ENCODE peak calls at places on chromosomes 6 and 20, in five cellular contexts. One of them, this sample, is unnamed.

GRCh38 chr20:36573798-36574277 is 441 bp downstream of the TGIF2 start:
- DNase-seq in RPMI8226: peak; percentile 31
- DNase-seq in left lung: peak; percentile 58
- DNase-seq in aorta: peak; percentile 83
- DNase-seq in K562: peak; percentile 66
- DNase-seq in this sample: no peak

GRCh38 chr6:153032255-153032882 is 29.9 kb upstream of the MTRF1L start:
- DNase-seq in K562: no peak
- DNase-seq in aorta: no peak
- DNase-seq in RPMI8226: peak; percentile 9
- DNase-seq in left lung: no peak
- DNase-seq in this sample: no peak

GRCh38 chr20:10369723-10370090 is 64.3 kb downstream of the MKKS start:
- DNase-seq in K562: no peak
- DNase-seq in aorta: no peak
- DNase-seq in left lung: no peak
- DNase-seq in RPMI8226: peak; percentile 6
- DNase-seq in this sample: no peak

GRCh38 chr20:51750037-51750769 is 18.0 kb downstream of the ATP9A start:
- DNase-seq in K562: no peak
- DNase-seq in left lung: peak; percentile 80
- DNase-seq in RPMI8226: peak; percentile 13
- DNase-seq in aorta: peak; percentile 93
- DNase-seq in this sample: peak; percentile 88

GRCh38 chr6:125872259-125872921 is 81.6 kb downstream of the NCOA7 start:
- DNase-seq in K562: peak; percentile 54
- DNase-seq in RPMI8226: no peak
- DNase-seq in aorta: no peak
- DNase-seq in left lung: no peak
- DNase-seq in this sample: no peak

GRCh38 chr6:31582230-31582601 is at the start of gene LTB:
- DNase-seq in left lung: no peak
- DNase-seq in RPMI8226: peak; percentile 19
- DNase-seq in K562: no peak
- DNase-seq in aorta: no peak
- DNase-seq in this sample: no peak

GRCh38 chr6:135522975-135523692 is 25.6 kb upstream of the AHI1 start:
- DNase-seq in aorta: no peak
- DNase-seq in left lung: no peak
- DNase-seq in RPMI8226: no peak
- DNase-seq in K562: no peak
- DNase-seq in this sample: no peak

GRCh38 chr6:159716247-159717086 is 10.8 kb upstream of the WTAP start:
- DNase-seq in left lung: no peak
- DNase-seq in RPMI8226: no peak
- DNase-seq in aorta: no peak
- DNase-seq in K562: no peak
- DNase-seq in this sample: peak; percentile 63

GRCh38 chr6:112205521-112206458 is 48.6 kb downstream of the LAMA4 start:
- DNase-seq in RPMI8226: no peak
- DNase-seq in aorta: no peak
- DNase-seq in left lung: no peak
- DNase-seq in K562: no peak
- DNase-seq in this sample: no peak

GRCh38 chr6:152318278-152318677 is 318.9 kb downstream of the SYNE1 start:
- DNase-seq in K562: no peak
- DNase-seq in aorta: no peak
- DNase-seq in RPMI8226: no peak
- DNase-seq in left lung: no peak
- DNase-seq in this sample: no peak

GRCh38 chr6:122322824-122323223 is 76.6 kb upstream of the HSF2 start:
- DNase-seq in left lung: no peak
- DNase-seq in RPMI8226: no peak
- DNase-seq in K562: no peak
- DNase-seq in aorta: no peak
- DNase-seq in this sample: no peak

GRCh38 chr20:48965189-48965910 is 43.8 kb downstream of the ARFGEF2 start:
- DNase-seq in aorta: no peak
- DNase-seq in left lung: no peak
- DNase-seq in RPMI8226: no peak
- DNase-seq in K562: no peak
- DNase-seq in this sample: no peak